ENCODE peak calls at places on chromosomes 1 and 21, in nine cellular contexts. S is MM.1S; G is CD4-positive, alpha-beta T cell; E is heart right ventricle; B is heart left ventricle; Q is AG04450; X is PC-9; Z is breast epithelium; T is fibroblast of lung. A is an unnamed sample. For H3K27me3 and H3K9me3, the result is how much of the 10 kb centered on the place peaks cover.

GRCh38 chr21:45982758-45983731 is 1.5 kb downstream of the COL6A1 start:
- DNase-seq in S (no peak), G (no peak), E (no peak), B (peak), Q (no peak), X (no peak), Z (no peak), T (no peak), A (no peak)

GRCh38 chr1:235486321-235486720 is 17.9 kb downstream of the B3GALNT2 start:
- DNase-seq in S (no peak), G (no peak), E (no peak), B (no peak), Q (no peak), X (no peak), Z (no peak), T (no peak), A (no peak)

GRCh38 chr1:194477908-194478307 is 1291.5 kb upstream of the B3GALT2 start:
- DNase-seq in S (peak), G (no peak), E (no peak), B (no peak), Q (no peak), X (no peak), Z (no peak), T (no peak), A (no peak)

GRCh38 chr1:232555581-232556189 is 74.2 kb downstream of the SIPA1L2 start:
- DNase-seq in S (no peak), G (no peak), E (no peak), B (no peak), Q (no peak), X (no peak), Z (no peak), T (no peak), A (no peak)

GRCh38 chr1:41662656-41663437 is 178.4 kb upstream of the EDN2 start:
- DNase-seq in S (no peak), G (peak), E (peak), B (peak), Q (no peak), X (peak), Z (peak), T (peak), A (no peak)

GRCh38 chr1:193311226-193311948 is 125.0 kb upstream of the B3GALT2 start:
- DNase-seq in S (no peak), G (no peak), E (no peak), B (no peak), Q (no peak), X (no peak), Z (no peak), T (no peak), A (no peak)

GRCh38 chr1:247576514-247576913 is 11.6 kb upstream of the OR2G2 start:
- DNase-seq in S (peak), G (no peak), E (no peak), B (no peak), Q (no peak), X (no peak), Z (no peak), T (no peak), A (no peak)

GRCh38 chr21:43372663-43373386 is 54.1 kb downstream of the SIK1 start:
- DNase-seq in S (no peak), G (no peak), E (no peak), B (no peak), Q (no peak), X (peak), Z (peak), T (no peak), A (no peak)

GRCh38 chr1:228552596-228553176 is 65.5 kb downstream of the RNF187 start:
- DNase-seq in S (no peak), G (no peak), E (no peak), B (no peak), Q (no peak), X (no peak), Z (peak), T (no peak), A (no peak)

GRCh38 chr21:42056468-42056867 is 14.6 kb upstream of the UMODL1 start:
- DNase-seq in S (no peak), G (no peak), E (no peak), B (no peak), Q (no peak), X (peak), Z (no peak), T (peak), A (no peak)

GRCh38 chr1:60394436-60394835 is 320.9 kb upstream of the C1orf87 start:
- DNase-seq in S (no peak), G (no peak), E (no peak), B (no peak), Q (no peak), X (no peak), Z (no peak), T (no peak), A (no peak)

GRCh38 chr1:210236840-210237409 is 4.3 kb downstream of the SERTAD4 start:
- DNase-seq in S (no peak), G (no peak), E (peak), B (peak), Q (no peak), X (no peak), Z (peak), T (peak), A (no peak)

GRCh38 chr1:200528838-200529565 is 91.5 kb downstream of the KIF14 start:
- DNase-seq in S (no peak), G (no peak), E (no peak), B (no peak), Q (no peak), X (no peak), Z (no peak), T (no peak), A (no peak)

GRCh38 chr1:201587729-201588128 is 48.8 kb downstream of the NAV1 start:
- DNase-seq in S (no peak), G (no peak), E (no peak), B (no peak), Q (no peak), X (no peak), Z (no peak), T (no peak), A (no peak)

GRCh38 chr1:209411491-209411929 is 172.0 kb upstream of the CAMK1G start:
- DNase-seq in S (no peak), G (no peak), E (no peak), B (no peak), Q (no peak), X (no peak), Z (peak), T (peak), A (no peak)

GRCh38 chr1:27940297-27940696 is 5.5 kb downstream of the SMPDL3B start:
- DNase-seq in S (no peak), G (peak), E (peak), B (peak), Q (no peak), X (no peak), Z (no peak), T (peak), A (no peak)

GRCh38 chr1:9004031-9004730 is 22.0 kb downstream of the SLC2A7 start:
- DNase-seq in S (no peak), G (no peak), E (no peak), B (no peak), Q (no peak), X (no peak), Z (no peak), T (no peak), A (no peak)

GRCh38 chr1:174352117-174352516 is 95.6 kb upstream of the GPR52 start:
- DNase-seq in S (no peak), G (no peak), E (no peak), B (no peak), Q (no peak), X (no peak), Z (no peak), T (no peak), A (no peak)

GRCh38 chr1:156502749-156503671 is 2.4 kb upstream of the MEF2D start:
- DNase-seq in S (no peak), G (no peak), E (peak), B (peak), Q (peak), X (peak), Z (peak), T (peak), A (no peak)

GRCh38 chr1:62433861-62434611 is 2.8 kb upstream of the USP1 start:
- DNase-seq in S (no peak), G (no peak), E (no peak), B (no peak), Q (no peak), X (no peak), Z (no peak), T (peak), A (no peak)

DNA sequence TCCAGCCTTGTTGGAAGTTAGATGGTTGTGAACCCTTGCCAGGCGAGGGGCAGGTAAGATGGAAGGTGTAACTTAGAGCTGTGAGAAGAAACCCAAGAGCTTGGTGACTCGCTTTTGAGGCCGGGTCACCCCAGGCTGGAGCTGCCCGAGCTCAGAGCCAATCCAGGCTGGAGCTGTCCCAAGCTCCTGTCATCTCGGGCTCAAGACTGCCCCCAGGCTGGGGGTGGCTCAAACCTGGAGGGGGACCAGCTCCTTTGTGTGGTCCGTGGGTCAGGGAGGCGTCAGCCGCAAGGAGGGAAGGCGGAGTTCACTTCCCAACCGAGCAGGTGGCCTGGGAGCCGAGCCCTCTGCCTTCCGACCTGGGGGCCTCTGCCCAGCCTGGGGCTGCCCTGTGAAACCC is 2.0 kb downstream of the HUNK start:
- DNase-seq in S (no peak), G (no peak), E (no peak), B (no peak), Q (no peak), X (no peak), Z (no peak), T (no peak), A (no peak)
- H3K27me3 ChIP-seq in S (under half), G (under half), E (under half), B (under half), Q (under half), X (under half), Z (under half), T (under half), A (under half)

DNA sequence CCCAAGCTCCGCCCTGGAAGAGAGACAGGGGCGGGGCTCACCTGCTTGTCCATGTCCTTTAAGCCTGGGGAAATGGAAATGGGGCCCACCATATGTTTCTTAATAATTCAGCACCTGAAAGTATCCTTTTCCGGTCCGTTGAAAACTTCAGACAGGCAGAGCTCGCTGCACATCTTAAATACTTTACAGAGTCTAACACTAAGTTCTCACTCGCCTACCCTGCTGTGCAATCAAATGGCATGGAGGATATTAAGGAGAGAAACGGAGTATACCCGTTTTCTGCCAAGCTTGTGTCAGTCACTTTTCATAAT is 467 bp upstream of the CC2D1B start:
- DNase-seq in S (no peak), G (no peak), E (no peak), B (no peak), Q (no peak), X (no peak), Z (no peak), T (no peak), A (no peak)
- H3K27ac ChIP-seq in S (peak), G (peak), E (peak), B (peak), Q (no peak), X (no peak), Z (peak), T (no peak), A (peak)

DNA sequence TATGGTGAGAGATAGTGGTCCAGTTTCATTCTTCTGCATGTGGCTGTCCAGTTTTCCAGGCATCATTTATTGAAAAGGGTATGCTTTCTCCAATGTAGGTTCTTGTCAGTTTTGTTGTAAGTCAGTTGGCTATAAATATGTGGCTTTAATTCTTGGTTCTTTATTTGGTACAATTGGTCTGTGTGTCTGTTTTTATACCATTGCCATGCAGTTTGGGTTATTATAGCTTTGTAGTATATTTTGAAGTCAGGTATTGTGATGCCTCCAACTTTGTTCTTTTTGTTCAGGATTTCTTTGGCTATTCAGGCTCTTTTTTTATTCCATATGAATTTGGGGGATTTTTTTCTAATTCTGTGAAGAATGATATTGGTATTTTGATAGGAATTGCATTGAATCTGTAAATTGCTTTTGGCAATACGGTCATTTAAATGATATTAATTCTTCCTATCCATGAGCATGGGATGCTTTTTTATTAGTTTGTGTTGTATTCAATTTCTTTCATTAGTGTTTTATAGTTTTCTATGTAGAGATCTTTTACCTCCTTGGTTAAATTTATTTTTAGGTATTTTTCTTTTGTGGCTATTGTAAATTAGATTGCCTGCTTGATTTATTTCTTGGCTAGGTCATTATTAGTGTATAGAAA is 3.3 kb downstream of the DNAH14 start:
- DNase-seq in S (no peak), G (no peak), E (no peak), B (no peak), Q (no peak), X (no peak), Z (no peak), T (no peak), A (no peak)
- H3K9me3 ChIP-seq in S (under half), G (under half), E (half or more), B (under half), Q (under half), X (under half), Z (under half), T (under half), A (under half)

GRCh38 chr1:67515324-67516080 is 85.3 kb upstream of the SERBP1 start:
- DNase-seq in S (no peak), G (no peak), E (no peak), B (no peak), Q (no peak), X (no peak), Z (no peak), T (no peak), A (no peak)
- H3K27me3 ChIP-seq in S (under half), G (under half), E (under half), B (under half), Q (under half), X (under half), Z (under half), T (under half), A (under half)

GRCh38 chr1:23931481-23931880 is 18.3 kb upstream of the CNR2 start:
- DNase-seq in S (no peak), G (no peak), E (no peak), B (no peak), Q (no peak), X (no peak), Z (no peak), T (no peak), A (no peak)
- H3K27ac ChIP-seq in S (no peak), G (no peak), E (no peak), B (no peak), Q (no peak), X (no peak), Z (peak), T (no peak), A (no peak)

DNA sequence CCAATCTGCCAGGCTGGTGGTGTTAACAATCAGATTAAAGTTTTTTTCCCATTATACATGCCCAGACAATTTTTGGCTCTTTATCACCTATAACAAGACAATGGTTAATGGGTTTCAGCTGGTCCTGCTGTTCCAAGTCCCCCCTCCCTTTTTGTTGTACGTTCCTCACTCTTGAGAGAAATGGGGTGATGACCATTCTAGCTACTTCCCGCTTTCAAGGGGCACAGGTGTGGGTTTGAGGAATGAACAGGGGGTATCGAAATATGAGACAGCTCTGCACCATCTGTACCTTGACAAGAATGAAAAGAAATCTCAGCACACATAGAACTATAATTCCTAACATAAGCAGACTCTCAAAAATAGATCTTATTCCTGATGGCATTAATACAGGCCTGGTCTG is 326.8 kb downstream of the PTPRU start:
- DNase-seq in S (no peak), G (no peak), E (no peak), B (no peak), Q (no peak), X (no peak), Z (no peak), T (no peak), A (no peak)
- H3K9me3 ChIP-seq in S (under half), G (half or more), E (half or more), B (half or more), Q (under half), X (under half), Z (under half), T (under half), A (half or more)

DNA sequence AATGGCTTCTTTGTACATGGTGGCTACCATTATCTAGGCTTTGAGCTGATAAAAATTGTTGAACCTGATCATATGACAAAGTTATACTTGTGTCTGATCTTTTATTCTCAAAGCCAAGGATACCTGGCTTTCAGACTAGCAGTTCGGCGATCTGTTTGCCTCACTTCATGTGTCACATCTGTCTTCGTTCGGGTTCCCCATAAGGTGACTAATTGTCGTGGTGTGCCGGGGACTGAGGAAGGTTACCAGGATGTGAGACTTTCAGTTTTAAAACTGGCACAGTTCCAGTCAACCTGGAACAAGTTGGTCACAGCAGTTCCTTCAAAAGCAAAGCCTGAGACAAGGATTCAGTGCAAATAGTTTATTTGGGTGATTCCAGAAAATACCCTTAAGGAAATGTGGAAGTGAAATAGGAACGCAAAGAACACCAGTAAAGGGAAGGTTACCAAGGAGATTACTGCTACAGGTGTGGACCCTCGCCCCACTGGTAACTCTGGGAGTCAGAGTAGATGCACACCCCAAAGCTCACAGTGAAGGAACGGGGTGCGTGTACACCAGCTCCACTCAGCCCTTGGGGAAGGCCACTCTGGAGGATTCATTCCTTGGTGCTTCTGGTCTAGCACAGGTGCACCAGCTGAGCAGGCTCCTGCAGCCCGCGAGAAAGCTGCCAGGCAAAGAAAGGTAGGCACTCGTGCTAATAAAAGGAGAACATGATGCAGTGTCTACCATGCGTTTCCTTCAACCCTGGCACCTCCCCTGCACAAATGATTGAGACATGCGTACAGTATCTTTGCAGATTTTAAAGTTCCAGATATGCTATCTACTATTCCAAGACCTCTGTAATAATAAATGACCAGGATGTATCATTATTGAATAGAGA is 69.0 kb downstream of the VWA5B1 start:
- DNase-seq in S (peak), G (peak), E (no peak), B (no peak), Q (no peak), X (peak), Z (peak), T (no peak), A (no peak)
- H3K27me3 ChIP-seq in S (half or more), G (under half), E (under half), B (under half), Q (under half), X (under half), Z (under half), T (under half), A (under half)